ENCODE peak calls at places on chromosome 16, in five cellular contexts. One of them, this sample, is unnamed.

GRCh38 chr16:27840311-27841060 is 223.0 kb downstream of the GSG1L start:
- DNase-seq in IMR-90: no peak
- DNase-seq in A549: no peak
- DNase-seq in HCT116: no peak
- DNase-seq in K562: no peak
- DNase-seq in this sample: no peak

GRCh38 chr16:75152635-75153034 is 4.3 kb downstream of the ZFP1 start:
- DNase-seq in IMR-90: no peak
- DNase-seq in A549: no peak
- DNase-seq in HCT116: no peak
- DNase-seq in K562: no peak
- DNase-seq in this sample: peak

GRCh38 chr16:72241930-72242329 is 70.0 kb upstream of the PMFBP1 start:
- DNase-seq in IMR-90: peak
- DNase-seq in A549: peak
- DNase-seq in HCT116: peak
- DNase-seq in K562: peak
- DNase-seq in this sample: no peak

GRCh38 chr16:12646490-12647274 is 157.0 kb downstream of the CPPED1 start:
- DNase-seq in IMR-90: no peak
- DNase-seq in A549: no peak
- DNase-seq in HCT116: no peak
- DNase-seq in K562: no peak
- DNase-seq in this sample: peak

GRCh38 chr16:57480127-57480753 is 6.1 kb downstream of the DOK4 start:
- DNase-seq in IMR-90: peak
- DNase-seq in A549: peak
- DNase-seq in HCT116: no peak
- DNase-seq in K562: peak
- DNase-seq in this sample: no peak

GRCh38 chr16:89244754-89245153 is 27.3 kb downstream of the ZNF778 start:
- DNase-seq in IMR-90: no peak
- DNase-seq in A549: no peak
- DNase-seq in HCT116: no peak
- DNase-seq in K562: no peak
- DNase-seq in this sample: no peak

GRCh38 chr16:17992416-17992815 is 344.1 kb downstream of the NPIPA8 start:
- DNase-seq in IMR-90: no peak
- DNase-seq in A549: no peak
- DNase-seq in HCT116: no peak
- DNase-seq in K562: no peak
- DNase-seq in this sample: no peak

GRCh38 chr16:80900593-80900954 is 96.2 kb upstream of the CDYL2 start:
- DNase-seq in IMR-90: no peak
- DNase-seq in A549: no peak
- DNase-seq in HCT116: no peak
- DNase-seq in K562: no peak
- DNase-seq in this sample: no peak

GRCh38 chr16:11665071-11665491 is 3.2 kb upstream of the SNN start:
- DNase-seq in IMR-90: no peak
- DNase-seq in A549: no peak
- DNase-seq in HCT116: no peak
- DNase-seq in K562: no peak
- DNase-seq in this sample: no peak

GRCh38 chr16:83403751-83404150 is 404.0 kb upstream of the HSBP1 start:
- DNase-seq in IMR-90: peak
- DNase-seq in A549: no peak
- DNase-seq in HCT116: no peak
- DNase-seq in K562: no peak
- DNase-seq in this sample: no peak

GRCh38 chr16:79595261-79595660 is 5.3 kb downstream of the MAF start:
- DNase-seq in IMR-90: no peak
- DNase-seq in A549: no peak
- DNase-seq in HCT116: no peak
- DNase-seq in K562: no peak
- DNase-seq in this sample: no peak

GRCh38 chr16:47533744-47534292 is 72.7 kb downstream of the PHKB start:
- DNase-seq in IMR-90: no peak
- DNase-seq in A549: no peak
- DNase-seq in HCT116: no peak
- DNase-seq in K562: no peak
- DNase-seq in this sample: no peak

GRCh38 chr16:31005350-31006085 is 4.9 kb downstream of the STX1B start:
- DNase-seq in IMR-90: peak
- DNase-seq in A549: no peak
- DNase-seq in HCT116: no peak
- DNase-seq in K562: no peak
- DNase-seq in this sample: no peak

GRCh38 chr16:68459457-68459856 is 11.1 kb upstream of the SMPD3 start:
- DNase-seq in IMR-90: no peak
- DNase-seq in A549: no peak
- DNase-seq in HCT116: no peak
- DNase-seq in K562: no peak
- DNase-seq in this sample: no peak

GRCh38 chr16:62829615-62830014 is 793.4 kb upstream of the CDH8 start:
- DNase-seq in IMR-90: no peak
- DNase-seq in A549: no peak
- DNase-seq in HCT116: no peak
- DNase-seq in K562: no peak
- DNase-seq in this sample: no peak

DNA sequence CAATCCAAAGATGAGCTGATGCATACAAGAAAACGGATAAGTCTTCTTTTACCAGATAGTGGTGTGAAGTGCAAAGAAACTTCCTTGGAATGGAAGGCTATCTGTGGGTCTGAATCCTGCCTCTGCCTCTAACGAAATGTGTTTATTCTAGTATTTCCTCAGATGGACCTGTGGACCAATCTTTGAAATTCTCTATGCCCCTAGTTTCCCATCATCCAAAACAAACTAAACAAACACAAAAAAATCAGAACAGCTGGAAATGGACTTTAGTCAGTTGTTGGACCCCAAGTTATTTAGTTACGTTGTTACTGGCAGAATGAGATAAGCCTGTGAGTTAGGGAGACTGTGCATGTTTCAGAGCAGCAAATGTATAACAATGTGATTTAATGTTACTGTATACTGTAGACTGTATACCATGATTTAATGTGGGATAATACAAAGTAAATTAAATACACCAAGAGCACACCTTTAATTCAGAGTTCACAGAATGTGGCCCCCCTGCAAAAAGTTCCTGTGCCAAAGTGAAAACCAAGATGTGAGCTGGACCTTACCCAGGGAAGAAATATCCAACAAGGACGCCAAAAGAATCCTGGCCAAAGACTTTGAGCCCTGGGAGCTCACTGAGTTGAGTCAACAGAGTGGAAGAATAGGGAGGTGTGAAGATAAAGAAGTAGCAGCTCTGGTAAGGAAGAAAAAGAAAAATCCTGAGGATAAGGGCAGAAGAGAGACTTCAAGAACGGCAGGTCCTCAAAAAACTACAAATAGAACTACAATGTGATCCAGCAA is 255.2 kb downstream of the CNTNAP4 start:
- DNase-seq in IMR-90: no peak
- DNase-seq in A549: no peak
- DNase-seq in HCT116: no peak
- DNase-seq in K562: no peak
- DNase-seq in this sample: no peak
- TF ChIP-seq CEBPB in IMR-90: no peak
- TF ChIP-seq CEBPB in A549: no peak
- TF ChIP-seq CEBPB in HCT116: no peak
- TF ChIP-seq CEBPB in K562: no peak
- TF ChIP-seq CEBPB in this sample: no peak

GRCh38 chr16:50154369-50154947 is 1.4 kb downstream of the TENT4B start:
- DNase-seq in IMR-90: no peak
- DNase-seq in A549: peak
- DNase-seq in HCT116: no peak
- DNase-seq in K562: peak
- DNase-seq in this sample: no peak
- TF ChIP-seq CEBPB in IMR-90: no peak
- TF ChIP-seq CEBPB in A549: no peak
- TF ChIP-seq CEBPB in HCT116: no peak
- TF ChIP-seq CEBPB in K562: no peak
- TF ChIP-seq CEBPB in this sample: no peak

GRCh38 chr16:84616515-84616914 is 1.4 kb downstream of the COTL1 start:
- DNase-seq in IMR-90: no peak
- DNase-seq in A549: no peak
- DNase-seq in HCT116: no peak
- DNase-seq in K562: no peak
- DNase-seq in this sample: no peak

GRCh38 chr16:84617631-84618427 is at the start of gene COTL1:
- DNase-seq in IMR-90: peak
- DNase-seq in A549: peak
- DNase-seq in HCT116: peak
- DNase-seq in K562: peak
- DNase-seq in this sample: no peak

GRCh38 chr16:84618428-84619102 is 687 bp upstream of the COTL1 start:
- DNase-seq in IMR-90: peak
- DNase-seq in A549: peak
- DNase-seq in HCT116: peak
- DNase-seq in K562: peak
- DNase-seq in this sample: no peak

GRCh38 chr16:84619103-84619460 is 1.2 kb upstream of the COTL1 start:
- DNase-seq in IMR-90: no peak
- DNase-seq in A549: no peak
- DNase-seq in HCT116: no peak
- DNase-seq in K562: no peak
- DNase-seq in this sample: no peak

GRCh38 chr16:84617068-84617630 is 729 bp downstream of the COTL1 start:
- DNase-seq in IMR-90: no peak
- DNase-seq in A549: no peak
- DNase-seq in HCT116: no peak
- DNase-seq in K562: no peak
- DNase-seq in this sample: no peak
- TF ChIP-seq CEBPB in IMR-90: no peak
- TF ChIP-seq CEBPB in A549: no peak
- TF ChIP-seq CEBPB in HCT116: no peak
- TF ChIP-seq CEBPB in K562: no peak
- TF ChIP-seq CEBPB in this sample: no peak

GRCh38 chr16:2149630-2150417 is 1.4 kb downstream of the RAB26 start:
- DNase-seq in IMR-90: no peak
- DNase-seq in A549: peak
- DNase-seq in HCT116: no peak
- DNase-seq in K562: peak
- DNase-seq in this sample: no peak
- TF ChIP-seq CEBPB in IMR-90: no peak
- TF ChIP-seq CEBPB in A549: no peak
- TF ChIP-seq CEBPB in HCT116: no peak
- TF ChIP-seq CEBPB in K562: no peak
- TF ChIP-seq CEBPB in this sample: no peak

DNA sequence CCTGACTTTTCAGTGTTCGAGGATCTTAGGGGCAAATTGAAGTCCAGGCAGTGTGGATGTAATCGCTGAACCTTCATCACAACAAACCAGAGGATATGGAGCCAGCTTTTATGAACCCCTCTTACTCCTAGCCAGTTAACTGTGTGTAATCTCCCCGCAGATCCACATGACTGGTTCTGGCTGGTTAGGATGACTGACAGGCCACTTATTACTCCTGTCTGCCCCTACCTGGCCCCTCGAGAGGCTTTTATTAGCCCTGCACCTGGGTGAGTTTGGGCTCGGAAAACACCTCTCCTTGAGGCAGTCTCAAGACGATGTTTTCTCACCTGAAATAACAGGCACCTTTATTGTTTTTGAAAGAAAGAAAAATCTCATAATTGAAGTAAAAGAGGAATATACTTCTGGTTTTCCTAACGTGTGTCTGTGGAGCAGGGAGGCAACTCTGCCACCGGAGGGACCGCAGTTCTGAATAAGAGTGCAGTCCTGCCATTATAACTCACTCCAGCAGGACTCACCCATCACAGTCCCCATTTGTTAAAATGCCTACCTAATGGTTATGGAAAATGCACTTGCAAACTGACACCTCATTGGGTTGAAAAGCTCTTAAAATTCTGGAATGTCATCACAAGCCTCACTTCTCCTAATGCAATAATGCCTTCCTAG is 291.9 kb upstream of the N4BP1 start:
- DNase-seq in IMR-90: no peak
- DNase-seq in A549: no peak
- DNase-seq in HCT116: peak
- DNase-seq in K562: no peak
- DNase-seq in this sample: no peak
- TF ChIP-seq CEBPB in IMR-90: no peak
- TF ChIP-seq CEBPB in A549: no peak
- TF ChIP-seq CEBPB in HCT116: no peak
- TF ChIP-seq CEBPB in K562: no peak
- TF ChIP-seq CEBPB in this sample: no peak

GRCh38 chr16:23301251-23302044 is 654 bp upstream of the SCNN1B start:
- DNase-seq in IMR-90: no peak
- DNase-seq in A549: no peak
- DNase-seq in HCT116: no peak
- DNase-seq in K562: no peak
- DNase-seq in this sample: no peak

GRCh38 chr16:23302045-23302956 is at the start of gene SCNN1B:
- DNase-seq in IMR-90: no peak
- DNase-seq in A549: no peak
- DNase-seq in HCT116: no peak
- DNase-seq in K562: no peak
- DNase-seq in this sample: no peak

GRCh38 chr16:23306199-23307100 is 4.3 kb downstream of the SCNN1B start:
- DNase-seq in IMR-90: no peak
- DNase-seq in A549: no peak
- DNase-seq in HCT116: no peak
- DNase-seq in K562: no peak
- DNase-seq in this sample: no peak

GRCh38 chr16:23303685-23304084 is 1.6 kb downstream of the SCNN1B start:
- DNase-seq in IMR-90: no peak
- DNase-seq in A549: no peak
- DNase-seq in HCT116: no peak
- DNase-seq in K562: no peak
- DNase-seq in this sample: no peak

DNA sequence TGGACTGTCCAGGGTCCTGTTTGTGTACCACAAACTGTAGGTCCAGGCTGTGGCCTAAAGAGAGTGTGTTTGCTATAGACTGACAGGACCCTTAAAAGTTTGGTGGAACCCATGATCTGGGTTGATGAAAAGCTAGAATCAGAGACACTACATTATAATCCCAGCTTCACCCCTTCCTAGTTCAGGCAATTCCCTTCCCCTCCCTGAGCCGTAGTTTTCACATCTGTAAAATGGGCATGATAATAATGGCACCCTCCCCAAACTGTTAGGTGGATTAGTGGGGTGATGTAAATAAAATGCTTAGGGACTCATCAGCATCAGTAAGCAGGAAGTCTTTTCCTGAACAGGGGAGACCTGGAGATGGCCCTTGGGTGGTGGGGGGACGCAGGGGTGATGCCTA is 2.5 kb downstream of the SCNN1B start:
- DNase-seq in IMR-90: no peak
- DNase-seq in A549: no peak
- DNase-seq in HCT116: no peak
- DNase-seq in K562: no peak
- DNase-seq in this sample: no peak
- TF ChIP-seq CEBPB in IMR-90: no peak
- TF ChIP-seq CEBPB in A549: no peak
- TF ChIP-seq CEBPB in HCT116: no peak
- TF ChIP-seq CEBPB in K562: no peak
- TF ChIP-seq CEBPB in this sample: no peak